ENCODE peak calls at places on chromosome 20, in six cellular contexts. F is cardiac muscle cell, T is GM23248, C is uterus, M is esophagus muscularis mucosa, R is fibroblast of lung. S is an unnamed sample.

GRCh38 chr20:6014957-6015356 is 38.9 kb downstream of the LRRN4 start:
- DNase-seq in F (no peak), T (no peak), C (no peak), M (no peak), R (no peak), S (no peak)

GRCh38 chr20:3671986-3672863 is 9.0 kb upstream of the GFRA4 start:
- DNase-seq in F (no peak), T (no peak), C (no peak), M (no peak), R (no peak), S (no peak)

GRCh38 chr20:10387686-10388085 is 46.3 kb downstream of the MKKS start:
- DNase-seq in F (no peak), T (no peak), C (no peak), M (no peak), R (peak; percentile 41), S (no peak)

GRCh38 chr20:13656721-13657368 is 18.1 kb upstream of the TASP1 start:
- DNase-seq in F (no peak), T (no peak), C (no peak), M (no peak), R (no peak), S (no peak)

GRCh38 chr20:58075980-58076749 is 152.3 kb downstream of the ANKRD60 start:
- DNase-seq in F (no peak), T (peak; percentile 29), C (no peak), M (peak; percentile 89), R (no peak), S (no peak)

GRCh38 chr20:61608275-61609085 is 356.4 kb downstream of the CDH4 start:
- DNase-seq in F (peak; percentile 87), T (peak; percentile 34), C (no peak), M (no peak), R (peak; percentile 25), S (no peak)

GRCh38 chr20:2984028-2984501 is 59.4 kb upstream of the GNRH2 start:
- DNase-seq in F (no peak), T (peak; percentile 2), C (no peak), M (no peak), R (no peak), S (no peak)

GRCh38 chr20:21262812-21263211 is 40.3 kb upstream of the XRN2 start:
- DNase-seq in F (no peak), T (no peak), C (no peak), M (no peak), R (no peak), S (no peak)

GRCh38 chr20:32482251-32483220 is 102.6 kb downstream of the NOL4L start:
- DNase-seq in F (peak; percentile 67), T (peak; percentile 63), C (no peak), M (no peak), R (no peak), S (peak; percentile 56)

GRCh38 chr20:8658103-8658502 is 410.8 kb upstream of the PLCB4 start:
- DNase-seq in F (no peak), T (no peak), C (no peak), M (no peak), R (no peak), S (no peak)

GRCh38 chr20:54515788-54516324 is 40.5 kb downstream of the DOK5 start:
- DNase-seq in F (no peak), T (no peak), C (no peak), M (no peak), R (peak; percentile 11), S (no peak)

GRCh38 chr20:57470666-57471495 is 54.1 kb downstream of the CTCFL start:
- DNase-seq in F (no peak), T (no peak), C (no peak), M (no peak), R (no peak), S (no peak)

GRCh38 chr20:58182521-58183140 is 45.8 kb downstream of the ANKRD60 start:
- DNase-seq in F (no peak), T (no peak), C (no peak), M (no peak), R (no peak), S (no peak)

DNA sequence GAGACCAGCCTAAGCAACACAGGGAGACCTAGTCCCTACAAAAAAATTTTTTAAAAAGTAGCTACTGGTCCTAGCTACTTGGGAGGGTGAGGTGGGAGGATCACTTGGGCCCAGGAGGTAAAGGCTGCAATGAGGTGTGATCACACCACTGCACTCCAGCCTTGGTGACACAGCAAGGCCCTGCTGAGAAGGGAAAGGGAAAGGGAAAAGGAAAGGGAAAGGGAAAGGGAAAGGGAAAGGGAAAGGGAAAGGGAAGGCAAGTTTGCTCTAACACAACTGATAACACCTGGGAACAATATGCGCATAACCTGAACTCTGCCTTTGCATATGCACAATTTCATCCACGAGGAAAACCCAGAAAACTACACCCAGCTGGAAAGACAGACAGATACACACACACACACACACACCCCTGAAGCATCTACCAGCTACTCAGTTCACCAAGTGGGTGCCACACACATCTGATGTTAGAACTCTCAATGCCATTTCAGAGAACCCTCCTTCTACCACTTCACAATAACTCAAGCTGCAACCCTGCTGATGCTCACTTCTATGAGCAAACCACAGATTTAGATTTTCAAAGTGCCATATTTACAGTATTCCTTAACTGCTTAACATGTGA is 19.1 kb downstream of the B4GALT5 start:
- DNase-seq in F (no peak), T (no peak), C (no peak), M (no peak), R (no peak), S (no peak)
- H3K4me3 ChIP-seq in F (no peak overlapping the region), T (no peak overlapping the region), C (no peak overlapping the region), M (no peak overlapping the region), R (no peak overlapping the region), S (no peak overlapping the region)

GRCh38 chr20:25047766-25048165 is 10.2 kb downstream of the ACSS1 start:
- DNase-seq in F (no peak), T (no peak), C (no peak), M (no peak), R (no peak), S (no peak)
- H3K4me1 ChIP-seq in F (no peaks in the 10 kb centered on the region), T (peaks cover 9% of the 10 kb centered on the region), C (peaks cover 7% of the 10 kb centered on the region), M (peaks cover 98% of the 10 kb centered on the region), R (no peaks in the 10 kb centered on the region), S (peaks cover 95% of the 10 kb centered on the region)

GRCh38 chr20:52972190-52972937 is at the start of gene TSHZ2:
- DNase-seq in F (peak; percentile 77), T (peak; percentile 83), C (peak; percentile 50), M (peak; percentile 86), R (peak; percentile 73), S (peak; percentile 58)
- H3K4me3 ChIP-seq in F (peak within 1 kb of the TSS; percentile 93), T (peak within 1 kb of the TSS; percentile 100), C (peak within 1 kb of the TSS; percentile 48), M (peak within 1 kb of the TSS; percentile 68), R (peak within 1 kb of the TSS; percentile 83), S (peak within 1 kb of the TSS; percentile 61)

GRCh38 chr20:38146156-38146555 is 18.9 kb downstream of the TGM2 start:
- DNase-seq in F (no peak), T (no peak), C (no peak), M (no peak), R (no peak), S (no peak)

GRCh38 chr20:38148328-38149102 is 16.6 kb downstream of the TGM2 start:
- DNase-seq in F (no peak), T (no peak), C (no peak), M (no peak), R (no peak), S (no peak)

GRCh38 chr20:38147751-38148150 is 17.3 kb downstream of the TGM2 start:
- DNase-seq in F (no peak), T (no peak), C (no peak), M (no peak), R (no peak), S (peak; percentile 38)

GRCh38 chr20:38146628-38147027 is 18.4 kb downstream of the TGM2 start:
- DNase-seq in F (no peak), T (no peak), C (no peak), M (no peak), R (no peak), S (no peak)

GRCh38 chr20:38147166-38147565 is 17.9 kb downstream of the TGM2 start:
- DNase-seq in F (no peak), T (no peak), C (no peak), M (no peak), R (no peak), S (no peak)
- H3K4me1 ChIP-seq in F (peaks cover 18% of the 10 kb centered on the region), T (peaks cover 22% of the 10 kb centered on the region), C (peaks cover 21% of the 10 kb centered on the region), M (peaks cover 47% of the 10 kb centered on the region), R (peaks cover 22% of the 10 kb centered on the region), S (peaks cover 20% of the 10 kb centered on the region)

GRCh38 chr20:17556842-17557674 is 12.8 kb upstream of the DSTN start:
- DNase-seq in F (no peak), T (peak; percentile 63), C (peak; percentile 85), M (no peak), R (no peak), S (peak; percentile 62)
- H3K4me3 ChIP-seq in F (no peak overlapping the region), T (peak overlapping the region; percentile 62), C (no peak overlapping the region), M (no peak overlapping the region), R (no peak overlapping the region), S (no peak overlapping the region)

GRCh38 chr20:45925821-45926506 is 8.5 kb upstream of the PCIF1 start:
- DNase-seq in F (no peak), T (no peak), C (no peak), M (no peak), R (no peak), S (no peak)

GRCh38 chr20:45926731-45927070 is 7.8 kb upstream of the PCIF1 start:
- DNase-seq in F (no peak), T (no peak), C (no peak), M (no peak), R (no peak), S (no peak)

GRCh38 chr20:45921618-45922189 is 9.7 kb upstream of the PLTP start:
- DNase-seq in F (no peak), T (no peak), C (no peak), M (no peak), R (no peak), S (no peak)

GRCh38 chr20:45927071-45927878 is 7.2 kb upstream of the PCIF1 start:
- DNase-seq in F (no peak), T (no peak), C (no peak), M (no peak), R (no peak), S (no peak)

GRCh38 chr20:45924391-45925261 is 9.9 kb upstream of the PCIF1 start:
- DNase-seq in F (no peak), T (peak; percentile 73), C (peak; percentile 77), M (no peak), R (peak; percentile 85), S (peak; percentile 58)
- H3K4me1 ChIP-seq in F (peaks cover 8% of the 10 kb centered on the region), T (no peaks in the 10 kb centered on the region), C (peaks cover 10% of the 10 kb centered on the region), M (peaks cover 38% of the 10 kb centered on the region), R (peaks cover 14% of the 10 kb centered on the region), S (peaks cover 14% of the 10 kb centered on the region)

DNA sequence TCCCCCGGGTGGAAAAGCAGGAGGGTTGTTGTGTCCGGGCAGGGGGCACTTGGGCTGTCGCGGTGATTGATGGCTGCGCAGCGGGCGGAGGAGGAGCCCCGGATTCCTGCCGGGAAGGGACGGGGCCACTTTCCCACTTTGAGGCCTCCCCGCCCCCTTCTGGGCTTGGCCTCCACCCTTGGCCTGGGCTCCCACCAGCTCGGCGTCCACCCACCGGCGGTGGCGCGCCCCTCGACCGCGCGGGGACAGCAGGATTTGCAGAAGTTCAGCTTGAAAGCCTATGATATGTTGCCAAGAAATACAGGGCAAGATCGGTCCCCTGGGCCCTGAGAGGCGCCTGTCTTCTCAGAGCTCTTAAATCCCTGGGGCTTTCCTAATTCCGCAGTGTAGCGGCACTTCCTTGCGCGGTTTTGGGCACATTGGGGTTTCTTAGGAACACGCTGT is 852 bp downstream of the RIN2 start:
- DNase-seq in F (peak; percentile 85), T (peak; percentile 68), C (peak; percentile 55), M (peak; percentile 93), R (peak; percentile 37), S (peak; percentile 84)
- H3K4me3 ChIP-seq in F (peak overlapping the region; percentile 75), T (peak overlapping the region; percentile 99), C (peak overlapping the region; percentile 82), M (peak overlapping the region; percentile 93), R (peak overlapping the region; percentile 80), S (peak overlapping the region; percentile 95)